ENCODE peak calls at places on chromosomes 13 and 19, in nine cellular contexts. V, U, Q, B, Z, S, N, L and E are unnamed samples.

GRCh38 chr13:73803997-73804396 is 330.2 kb downstream of the KLF12 start:
- DNase-seq in S (peak; percentile 59), Q (no peak), U (peak; percentile 32), B (peak; percentile 50), Z (no peak), V (no peak), N (no peak), L (no peak), E (no peak)

GRCh38 chr13:26558074-26558805 is 757 bp downstream of the WASF3 start:
- DNase-seq in U (peak; percentile 19), Z (no peak), S (no peak), V (peak; percentile 22), Q (no peak), N (peak; percentile 23), B (peak; percentile 14), L (no peak), E (no peak)

GRCh38 chr13:43558942-43559341 is 227.8 kb downstream of the ENOX1 start:
- DNase-seq in V (no peak), U (peak; percentile 30), L (no peak), N (peak; percentile 50), B (no peak), Q (no peak), S (no peak), Z (no peak), E (no peak)

GRCh38 chr13:94968757-94969086 is 256.4 kb upstream of the SOX21 start:
- DNase-seq in V (no peak), B (no peak), L (no peak), S (no peak), N (peak; percentile 4), Q (no peak), Z (peak; percentile 25), U (peak; percentile 5), E (no peak)

GRCh38 chr13:38564751-38565150 is 122.1 kb upstream of the FREM2 start:
- DNase-seq in Z (no peak), U (no peak), S (no peak), N (no peak), Q (no peak), V (no peak), L (no peak), B (no peak), E (no peak)

GRCh38 chr13:111318396-111318795 is 2.0 kb upstream of the TEX29 start:
- DNase-seq in V (no peak), Q (no peak), L (no peak), B (no peak), N (no peak), U (no peak), S (no peak), Z (no peak), E (no peak)

GRCh38 chr13:72437458-72437857 is 290.0 kb downstream of the MZT1 start:
- DNase-seq in N (peak; percentile 1), S (no peak), V (no peak), B (peak; percentile 52), Z (no peak), U (peak; percentile 31), L (no peak), Q (peak; percentile 59), E (no peak)

GRCh38 chr19:46404884-46405658 is 8.3 kb downstream of the CCDC8 start:
- DNase-seq in L (no peak), N (peak; percentile 47), B (no peak), V (no peak), S (no peak), U (peak; percentile 58), Z (peak; percentile 83), Q (no peak), E (no peak)

GRCh38 chr13:45178349-45179142 is 22.3 kb downstream of the KCTD4 start:
- DNase-seq in V (peak; percentile 35), B (peak; percentile 92), N (peak; percentile 61), Z (no peak), S (no peak), U (peak; percentile 80), L (no peak), Q (peak; percentile 21), E (no peak)

GRCh38 chr13:47859129-47859528 is 141.9 kb downstream of the SUCLA2 start:
- DNase-seq in V (no peak), N (no peak), L (no peak), Z (no peak), Q (peak; percentile 37), S (peak; percentile 16), B (peak; percentile 32), U (no peak), E (no peak)

GRCh38 chr13:60617863-60618733 is 221.1 kb downstream of the TDRD3 start:
- DNase-seq in U (peak; percentile 13), N (peak; percentile 76), Z (no peak), V (no peak), L (no peak), Q (no peak), S (no peak), B (peak; percentile 62), E (no peak)

GRCh38 chr19:12648088-12648487 is 18.5 kb downstream of the MAN2B1 start:
- DNase-seq in L (no peak), N (no peak), Q (no peak), V (peak; percentile 28), S (no peak), U (no peak), B (no peak), Z (no peak), E (no peak)

GRCh38 chr13:93227280-93227905 is 786 bp downstream of the GPC6 start:
- DNase-seq in N (peak; percentile 60), V (no peak), U (peak; percentile 67), B (peak; percentile 80), L (no peak), Q (no peak), S (no peak), Z (no peak), E (no peak)

GRCh38 chr13:99386911-99387788 is 80.0 kb upstream of the GPR183 start:
- DNase-seq in S (no peak), U (no peak), L (peak; percentile 69), V (peak; percentile 70), B (no peak), N (no peak), Z (peak; percentile 29), Q (no peak), E (peak; percentile 80)

GRCh38 chr13:110607675-110608224 is 7.6 kb upstream of the NAXD start:
- DNase-seq in U (no peak), B (no peak), N (no peak), V (no peak), Q (no peak), Z (no peak), S (no peak), L (no peak), E (no peak)

GRCh38 chr19:4585556-4585955 is 26.1 kb upstream of the SEMA6B start:
- DNase-seq in S (no peak), U (no peak), B (no peak), V (no peak), Q (no peak), N (no peak), L (no peak), Z (no peak), E (no peak)

GRCh38 chr19:17041994-17042393 is 15.4 kb upstream of the CPAMD8 start:
- DNase-seq in L (no peak), B (peak; percentile 39), N (peak; percentile 66), Z (no peak), S (peak; percentile 16), Q (no peak), V (peak; percentile 61), U (peak; percentile 66), E (peak; percentile 52)

GRCh38 chr19:6060600-6061391 is 49.5 kb downstream of the RFX2 start:
- DNase-seq in L (peak; percentile 41), V (peak; percentile 32), N (peak; percentile 66), U (no peak), Z (no peak), S (no peak), Q (no peak), B (peak; percentile 56), E (no peak)

GRCh38 chr19:41927810-41928192 is 448 bp downstream of the ERFL start:
- DNase-seq in V (no peak), Q (no peak), L (peak; percentile 25), Z (no peak), N (no peak), B (no peak), S (no peak), U (no peak), E (peak; percentile 60)
- H3K4me3 ChIP-seq in V (peak overlapping the region; percentile 42), Q (peak overlapping the region; percentile 52), L (peak overlapping the region; percentile 75), Z (peak overlapping the region; percentile 59), N (peak overlapping the region; percentile 57), B (peak overlapping the region; percentile 29), S (peak overlapping the region; percentile 24), U (peak overlapping the region; percentile 42), E (no peak overlapping the region)

GRCh38 chr19:677201-677600 is 1.0 kb downstream of the FSTL3 start:
- DNase-seq in V (peak; percentile 57), Z (peak; percentile 61), L (no peak), U (peak; percentile 82), S (no peak), B (peak; percentile 85), N (peak; percentile 81), Q (no peak), E (peak; percentile 74)

GRCh38 chr19:676343-677105 is at the start of gene FSTL3:
- DNase-seq in B (peak; percentile 24), V (no peak), Q (no peak), N (peak; percentile 28), Z (peak; percentile 28), S (no peak), L (no peak), U (peak; percentile 34), E (no peak)

GRCh38 chr19:677601-678380 is 1.6 kb downstream of the FSTL3 start:
- DNase-seq in V (no peak), L (no peak), B (peak; percentile 32), U (peak; percentile 44), Q (no peak), Z (peak; percentile 38), S (no peak), N (peak; percentile 22), E (no peak)

GRCh38 chr19:674282-675151 is 1.7 kb upstream of the FSTL3 start:
- DNase-seq in V (no peak), U (no peak), S (no peak), Q (no peak), B (no peak), Z (no peak), N (no peak), L (no peak), E (no peak)

GRCh38 chr19:676007-676342 is 217 bp upstream of the FSTL3 start:
- DNase-seq in N (no peak), Z (no peak), V (no peak), B (no peak), S (no peak), U (no peak), Q (no peak), L (no peak), E (no peak)
- H3K4me3 ChIP-seq in N (peak overlapping the region; percentile 54), Z (peak overlapping the region; percentile 64), V (no peak overlapping the region), B (peak overlapping the region; percentile 30), S (no peak overlapping the region), U (peak overlapping the region; percentile 36), Q (peak overlapping the region; percentile 78), L (no peak overlapping the region), E (no peak overlapping the region)

GRCh38 chr19:18650048-18650435 is 13.2 kb downstream of the KLHL26 start:
- DNase-seq in Z (no peak), V (peak; percentile 39), Q (no peak), N (peak; percentile 71), S (no peak), L (no peak), B (peak; percentile 76), U (peak; percentile 71), E (peak; percentile 55)
- H3K4me3 ChIP-seq in Z (no peak overlapping the region), V (no peak overlapping the region), Q (no peak overlapping the region), N (no peak overlapping the region), S (no peak overlapping the region), L (no peak overlapping the region), B (no peak overlapping the region), U (peak overlapping the region; percentile 40), E (no peak overlapping the region)

DNA sequence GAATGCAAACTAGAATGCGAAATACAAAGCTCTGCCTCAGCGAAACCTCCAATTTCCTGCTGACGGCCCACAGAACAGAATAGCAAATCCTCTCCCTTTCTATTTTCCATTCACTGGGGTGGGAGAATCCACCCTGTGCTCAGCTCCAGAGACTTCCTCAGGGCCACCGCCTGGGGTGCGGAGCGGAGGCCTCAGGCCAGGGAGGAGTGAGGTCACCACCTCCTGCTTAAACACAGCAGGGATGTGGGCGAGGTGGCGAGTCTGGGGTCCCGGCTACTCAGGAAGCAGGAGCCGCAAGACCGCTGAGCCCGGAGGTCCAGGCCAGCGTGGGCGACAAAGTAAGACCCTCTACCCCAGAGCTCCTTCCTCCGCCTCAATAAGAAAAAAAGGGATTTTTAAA is 666 bp upstream of the ZNF320 start:
- DNase-seq in B (no peak), Q (no peak), V (no peak), Z (no peak), N (no peak), L (no peak), S (no peak), U (no peak), E (no peak)
- H3K4me3 ChIP-seq in B (peak overlapping the region; percentile 95), Q (peak overlapping the region; percentile 89), V (no peak overlapping the region), Z (no peak overlapping the region), N (peak overlapping the region; percentile 92), L (peak overlapping the region; percentile 93), S (no peak overlapping the region), U (peak overlapping the region; percentile 91), E (no peak overlapping the region)